ENCODE peak calls at places on chromosomes 4 and X, in ten cellular contexts. One of them, this sample, is unnamed.

GRCh38 chr4:96677499-96677898 is 837.6 kb downstream of the PDHA2 start:
- DNase-seq in amniotic stem cell: no peak
- DNase-seq in NCI-H1417: no peak
- DNase-seq in nephron progenitor cell: no peak
- DNase-seq in tibial nerve: no peak
- DNase-seq in NCI-H2081: no peak
- DNase-seq in WERI-Rb-1: no peak
- DNase-seq in EL: no peak
- DNase-seq in EH: no peak
- DNase-seq in AG09319: no peak
- DNase-seq in this sample: peak; percentile 45

GRCh38 chrX:107567370-107567769 is 60.9 kb upstream of the PRPS1 start:
- DNase-seq in amniotic stem cell: no peak
- DNase-seq in nephron progenitor cell: no peak
- DNase-seq in AG09319: no peak
- DNase-seq in NCI-H2081: no peak
- DNase-seq in EH: no peak
- DNase-seq in EL: no peak
- DNase-seq in WERI-Rb-1: no peak
- DNase-seq in tibial nerve: no peak
- DNase-seq in NCI-H1417: no peak
- DNase-seq in this sample: no peak

GRCh38 chr4:115159141-115159540 is 45.7 kb upstream of the NDST4 start:
- DNase-seq in NCI-H2081: no peak
- DNase-seq in EH: peak; percentile 59
- DNase-seq in NCI-H1417: no peak
- DNase-seq in EL: no peak
- DNase-seq in WERI-Rb-1: no peak
- DNase-seq in nephron progenitor cell: no peak
- DNase-seq in tibial nerve: no peak
- DNase-seq in amniotic stem cell: peak; percentile 22
- DNase-seq in AG09319: peak; percentile 7
- DNase-seq in this sample: peak; percentile 6

GRCh38 chr4:143700420-143701352 is at the start of gene FREM3:
- DNase-seq in NCI-H2081: peak; percentile 22
- DNase-seq in amniotic stem cell: no peak
- DNase-seq in AG09319: no peak
- DNase-seq in NCI-H1417: peak; percentile 76
- DNase-seq in EH: no peak
- DNase-seq in EL: no peak
- DNase-seq in nephron progenitor cell: peak; percentile 41
- DNase-seq in tibial nerve: no peak
- DNase-seq in WERI-Rb-1: peak; percentile 63
- DNase-seq in this sample: no peak

GRCh38 chr4:39256436-39256835 is 74.1 kb downstream of the WDR19 start:
- DNase-seq in NCI-H2081: no peak
- DNase-seq in nephron progenitor cell: no peak
- DNase-seq in EL: peak; percentile 34
- DNase-seq in tibial nerve: no peak
- DNase-seq in EH: peak; percentile 50
- DNase-seq in AG09319: no peak
- DNase-seq in WERI-Rb-1: no peak
- DNase-seq in NCI-H1417: no peak
- DNase-seq in amniotic stem cell: no peak
- DNase-seq in this sample: peak; percentile 7

GRCh38 chr4:681736-682451 is 7.1 kb downstream of the SLC49A3 start:
- DNase-seq in WERI-Rb-1: no peak
- DNase-seq in AG09319: no peak
- DNase-seq in nephron progenitor cell: peak; percentile 57
- DNase-seq in NCI-H1417: peak; percentile 91
- DNase-seq in EH: no peak
- DNase-seq in amniotic stem cell: no peak
- DNase-seq in EL: no peak
- DNase-seq in NCI-H2081: peak; percentile 75
- DNase-seq in tibial nerve: no peak
- DNase-seq in this sample: no peak

GRCh38 chr4:82044141-82044993 is 329.4 kb downstream of the HNRNPD start:
- DNase-seq in NCI-H1417: peak; percentile 90
- DNase-seq in nephron progenitor cell: peak; percentile 78
- DNase-seq in WERI-Rb-1: peak; percentile 85
- DNase-seq in NCI-H2081: peak; percentile 77
- DNase-seq in amniotic stem cell: no peak
- DNase-seq in EL: peak; percentile 22
- DNase-seq in tibial nerve: peak; percentile 14
- DNase-seq in AG09319: no peak
- DNase-seq in EH: peak; percentile 39
- DNase-seq in this sample: peak; percentile 11

GRCh38 chrX:113124693-113125092 is 284.1 kb upstream of the AMOT start:
- DNase-seq in nephron progenitor cell: no peak
- DNase-seq in amniotic stem cell: no peak
- DNase-seq in EH: no peak
- DNase-seq in WERI-Rb-1: no peak
- DNase-seq in NCI-H1417: no peak
- DNase-seq in NCI-H2081: no peak
- DNase-seq in tibial nerve: no peak
- DNase-seq in EL: no peak
- DNase-seq in AG09319: no peak
- DNase-seq in this sample: no peak

GRCh38 chr4:145819246-145820181 is 119.1 kb downstream of the ZNF827 start:
- DNase-seq in AG09319: no peak
- DNase-seq in NCI-H1417: no peak
- DNase-seq in WERI-Rb-1: no peak
- DNase-seq in EH: no peak
- DNase-seq in NCI-H2081: peak; percentile 57
- DNase-seq in nephron progenitor cell: no peak
- DNase-seq in tibial nerve: no peak
- DNase-seq in amniotic stem cell: no peak
- DNase-seq in EL: no peak
- DNase-seq in this sample: no peak

GRCh38 chr4:99248714-99249113 is 29.7 kb upstream of the ADH6 start:
- DNase-seq in nephron progenitor cell: no peak
- DNase-seq in WERI-Rb-1: no peak
- DNase-seq in amniotic stem cell: no peak
- DNase-seq in EH: peak; percentile 4
- DNase-seq in NCI-H1417: no peak
- DNase-seq in EL: no peak
- DNase-seq in tibial nerve: no peak
- DNase-seq in NCI-H2081: no peak
- DNase-seq in AG09319: no peak
- DNase-seq in this sample: no peak

GRCh38 chr4:36081185-36081584 is 163.1 kb downstream of the ARAP2 start:
- DNase-seq in tibial nerve: no peak
- DNase-seq in WERI-Rb-1: no peak
- DNase-seq in NCI-H2081: no peak
- DNase-seq in AG09319: no peak
- DNase-seq in EH: no peak
- DNase-seq in NCI-H1417: no peak
- DNase-seq in EL: no peak
- DNase-seq in amniotic stem cell: no peak
- DNase-seq in nephron progenitor cell: no peak
- DNase-seq in this sample: no peak

GRCh38 chr4:113548303-113548702 is 213.2 kb downstream of the CAMK2D start:
- DNase-seq in tibial nerve: no peak
- DNase-seq in amniotic stem cell: no peak
- DNase-seq in EL: no peak
- DNase-seq in NCI-H2081: no peak
- DNase-seq in EH: no peak
- DNase-seq in nephron progenitor cell: no peak
- DNase-seq in AG09319: no peak
- DNase-seq in NCI-H1417: peak; percentile 35
- DNase-seq in WERI-Rb-1: no peak
- DNase-seq in this sample: no peak

This sample was measured in M059J.